ENCODE peak calls at places on chromosome 20, in four cellular contexts. One of them, this sample, is unnamed. For H3K27me3, the result is how much of the 10 kb centered on the place peaks cover.

GRCh38 chr20:17910828-17911294 is 57.7 kb downstream of the SNX5 start:
- DNase-seq in SK-N-SH: no peak
- DNase-seq in bronchial epithelial cell: peak
- DNase-seq in naive thymus-derived CD4-positive, alpha-beta T cell: no peak
- DNase-seq in this sample: no peak

GRCh38 chr20:24470782-24471582 is 1.6 kb downstream of the SYNDIG1 start:
- DNase-seq in SK-N-SH: no peak
- DNase-seq in bronchial epithelial cell: no peak
- DNase-seq in naive thymus-derived CD4-positive, alpha-beta T cell: no peak
- DNase-seq in this sample: peak

GRCh38 chr20:61918548-61918947 is 147.1 kb downstream of the TAF4 start:
- DNase-seq in SK-N-SH: no peak
- DNase-seq in bronchial epithelial cell: no peak
- DNase-seq in naive thymus-derived CD4-positive, alpha-beta T cell: no peak
- DNase-seq in this sample: peak

GRCh38 chr20:58088625-58089024 is 139.8 kb downstream of the ANKRD60 start:
- DNase-seq in SK-N-SH: no peak
- DNase-seq in bronchial epithelial cell: no peak
- DNase-seq in naive thymus-derived CD4-positive, alpha-beta T cell: no peak
- DNase-seq in this sample: no peak

GRCh38 chr20:7516631-7517051 is 423.6 kb downstream of the HAO1 start:
- DNase-seq in SK-N-SH: peak
- DNase-seq in bronchial epithelial cell: no peak
- DNase-seq in naive thymus-derived CD4-positive, alpha-beta T cell: no peak
- DNase-seq in this sample: no peak

GRCh38 chr20:48995599-48995998 is 50.5 kb upstream of the CSE1L start:
- DNase-seq in SK-N-SH: no peak
- DNase-seq in bronchial epithelial cell: no peak
- DNase-seq in naive thymus-derived CD4-positive, alpha-beta T cell: no peak
- DNase-seq in this sample: no peak

GRCh38 chr20:5191829-5192569 is 65.2 kb downstream of the CDS2 start:
- DNase-seq in SK-N-SH: peak
- DNase-seq in bronchial epithelial cell: peak
- DNase-seq in naive thymus-derived CD4-positive, alpha-beta T cell: peak
- DNase-seq in this sample: peak

GRCh38 chr20:36092424-36093024 is 62.0 kb upstream of the EPB41L1 start:
- DNase-seq in SK-N-SH: peak
- DNase-seq in bronchial epithelial cell: no peak
- DNase-seq in naive thymus-derived CD4-positive, alpha-beta T cell: peak
- DNase-seq in this sample: peak

GRCh38 chr20:64137598-64138031 is 26.6 kb upstream of the MYT1 start:
- DNase-seq in SK-N-SH: peak
- DNase-seq in bronchial epithelial cell: no peak
- DNase-seq in naive thymus-derived CD4-positive, alpha-beta T cell: no peak
- DNase-seq in this sample: peak

GRCh38 chr20:48329676-48330644 is 497.8 kb downstream of the PREX1 start:
- DNase-seq in SK-N-SH: peak
- DNase-seq in bronchial epithelial cell: peak
- DNase-seq in naive thymus-derived CD4-positive, alpha-beta T cell: no peak
- DNase-seq in this sample: peak

GRCh38 chr20:61169870-61170269 is 82.2 kb upstream of the CDH4 start:
- DNase-seq in SK-N-SH: no peak
- DNase-seq in bronchial epithelial cell: no peak
- DNase-seq in naive thymus-derived CD4-positive, alpha-beta T cell: no peak
- DNase-seq in this sample: no peak

GRCh38 chr20:675453-676314 is at the start of gene SCRT2:
- DNase-seq in SK-N-SH: peak
- DNase-seq in bronchial epithelial cell: peak
- DNase-seq in naive thymus-derived CD4-positive, alpha-beta T cell: peak
- DNase-seq in this sample: peak

GRCh38 chr20:43188234-43188653 is 1.5 kb downstream of the PTPRT start:
- DNase-seq in SK-N-SH: peak
- DNase-seq in bronchial epithelial cell: no peak
- DNase-seq in naive thymus-derived CD4-positive, alpha-beta T cell: no peak
- DNase-seq in this sample: no peak
- H3K4me3 ChIP-seq in SK-N-SH: no peak
- H3K4me3 ChIP-seq in bronchial epithelial cell: no peak
- H3K4me3 ChIP-seq in naive thymus-derived CD4-positive, alpha-beta T cell: no peak
- H3K4me3 ChIP-seq in this sample: peak

DNA sequence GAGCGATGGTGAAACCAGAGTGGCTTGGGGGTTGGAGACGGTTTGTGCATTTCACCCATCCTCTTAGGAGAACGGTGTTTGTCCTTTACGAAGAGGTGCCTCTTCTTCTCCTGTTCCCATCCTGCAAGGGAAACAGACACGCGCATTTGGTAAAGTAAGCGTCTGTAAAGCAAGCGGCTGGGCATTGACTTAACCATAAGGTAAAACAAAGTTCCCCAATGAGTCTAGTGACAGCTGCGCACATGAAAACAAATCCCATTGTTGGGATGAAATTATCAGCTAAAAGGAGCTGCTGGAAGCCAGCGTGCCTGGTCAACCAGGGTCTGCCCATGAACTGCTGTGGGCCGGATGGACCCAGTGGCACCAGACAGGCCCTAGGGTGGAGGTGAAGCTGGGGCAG is 5.8 kb downstream of the BHLHE23 start:
- DNase-seq in SK-N-SH: no peak
- DNase-seq in bronchial epithelial cell: no peak
- DNase-seq in naive thymus-derived CD4-positive, alpha-beta T cell: no peak
- DNase-seq in this sample: no peak
- H3K27me3 ChIP-seq in SK-N-SH: half or more
- H3K27me3 ChIP-seq in bronchial epithelial cell: under half
- H3K27me3 ChIP-seq in naive thymus-derived CD4-positive, alpha-beta T cell: under half
- H3K27me3 ChIP-seq in this sample: under half

GRCh38 chr20:1897486-1897885 is 2.3 kb downstream of the SIRPA start:
- DNase-seq in SK-N-SH: no peak
- DNase-seq in bronchial epithelial cell: no peak
- DNase-seq in naive thymus-derived CD4-positive, alpha-beta T cell: no peak
- DNase-seq in this sample: no peak

GRCh38 chr20:1895674-1896496 is 678 bp downstream of the SIRPA start:
- DNase-seq in SK-N-SH: no peak
- DNase-seq in bronchial epithelial cell: no peak
- DNase-seq in naive thymus-derived CD4-positive, alpha-beta T cell: no peak
- DNase-seq in this sample: peak

GRCh38 chr20:1894951-1895673 is at the start of gene SIRPA:
- DNase-seq in SK-N-SH: peak
- DNase-seq in bronchial epithelial cell: no peak
- DNase-seq in naive thymus-derived CD4-positive, alpha-beta T cell: no peak
- DNase-seq in this sample: peak

GRCh38 chr20:1897965-1898464 is 2.8 kb downstream of the SIRPA start:
- DNase-seq in SK-N-SH: no peak
- DNase-seq in bronchial epithelial cell: no peak
- DNase-seq in naive thymus-derived CD4-positive, alpha-beta T cell: no peak
- DNase-seq in this sample: no peak

GRCh38 chr20:1896859-1897258 is 1.7 kb downstream of the SIRPA start:
- DNase-seq in SK-N-SH: no peak
- DNase-seq in bronchial epithelial cell: no peak
- DNase-seq in naive thymus-derived CD4-positive, alpha-beta T cell: no peak
- DNase-seq in this sample: no peak
- H3K4me3 ChIP-seq in SK-N-SH: no peak
- H3K4me3 ChIP-seq in bronchial epithelial cell: no peak
- H3K4me3 ChIP-seq in naive thymus-derived CD4-positive, alpha-beta T cell: no peak
- H3K4me3 ChIP-seq in this sample: no peak

GRCh38 chr20:42907730-42908129 is 282.0 kb downstream of the PTPRT start:
- DNase-seq in SK-N-SH: no peak
- DNase-seq in bronchial epithelial cell: no peak
- DNase-seq in naive thymus-derived CD4-positive, alpha-beta T cell: no peak
- DNase-seq in this sample: no peak

GRCh38 chr20:42902519-42902908 is 287.2 kb downstream of the PTPRT start:
- DNase-seq in SK-N-SH: no peak
- DNase-seq in bronchial epithelial cell: no peak
- DNase-seq in naive thymus-derived CD4-positive, alpha-beta T cell: no peak
- DNase-seq in this sample: no peak

GRCh38 chr20:42906120-42906519 is 283.6 kb downstream of the PTPRT start:
- DNase-seq in SK-N-SH: no peak
- DNase-seq in bronchial epithelial cell: no peak
- DNase-seq in naive thymus-derived CD4-positive, alpha-beta T cell: no peak
- DNase-seq in this sample: no peak

DNA sequence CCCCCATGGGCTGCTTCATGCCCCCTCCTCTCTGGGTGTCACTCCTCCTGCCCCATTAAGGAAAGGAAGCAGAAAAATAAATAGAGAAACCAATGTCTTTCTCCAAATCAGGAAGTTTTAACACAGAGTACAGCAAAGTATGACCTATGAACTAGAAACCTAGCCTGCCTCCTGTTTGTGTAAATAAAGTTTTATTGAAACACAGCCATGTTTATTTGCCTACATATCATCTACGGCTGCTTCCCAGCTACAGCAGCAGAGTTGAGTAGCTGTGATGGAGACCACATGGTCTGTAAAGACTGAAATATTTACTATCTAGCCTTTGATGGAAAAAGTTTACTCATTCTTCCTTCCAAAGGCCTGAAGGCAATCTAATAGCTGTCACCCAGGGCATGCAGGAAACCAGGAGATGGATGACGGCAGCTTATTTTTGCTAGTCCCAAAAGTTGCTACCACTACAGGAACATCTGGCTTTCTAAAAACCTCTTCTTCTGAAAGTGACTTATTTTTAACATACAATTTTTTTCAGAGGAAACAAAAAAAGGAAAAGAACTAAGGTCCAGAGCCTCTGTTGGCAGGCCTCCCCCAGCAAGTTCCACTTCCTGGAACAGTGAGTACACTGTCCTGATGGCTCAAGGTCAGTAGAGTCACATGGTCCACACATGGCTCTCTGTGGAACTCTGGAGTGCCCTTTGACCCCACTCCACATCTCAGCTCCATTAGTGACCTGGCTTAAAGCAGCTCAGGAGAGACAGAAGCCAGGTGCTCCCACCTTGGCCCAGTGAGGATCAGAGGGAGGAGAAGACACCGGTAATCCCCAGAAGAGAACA is 287.8 kb downstream of the PTPRT start:
- DNase-seq in SK-N-SH: no peak
- DNase-seq in bronchial epithelial cell: no peak
- DNase-seq in naive thymus-derived CD4-positive, alpha-beta T cell: no peak
- DNase-seq in this sample: no peak
- H3K27me3 ChIP-seq in SK-N-SH: under half
- H3K27me3 ChIP-seq in bronchial epithelial cell: under half
- H3K27me3 ChIP-seq in naive thymus-derived CD4-positive, alpha-beta T cell: under half
- H3K27me3 ChIP-seq in this sample: under half